ENCODE peak calls at places on chromosomes 6 and 20, in five cellular contexts. Z is SJSA1, I is neural progenitor cell, E is neuronal stem cell, J is right lobe of liver. Q is an unnamed sample.

GRCh38 chr6:2429460-2429859 is 184.1 kb upstream of the GMDS start:
- DNase-seq in Z (peak; percentile 58), I (no peak), E (no peak), J (no peak), Q (no peak)

GRCh38 chr20:43387737-43388136 is 70.0 kb upstream of the SRSF6 start:
- DNase-seq in Z (no peak), I (no peak), E (no peak), J (no peak), Q (no peak)

GRCh38 chr6:73285674-73286283 is 22.8 kb upstream of the KHDC1 start:
- DNase-seq in Z (no peak), I (peak; percentile 59), E (no peak), J (no peak), Q (no peak)

GRCh38 chr20:840503-840857 is 7.0 kb downstream of the FAM110A start:
- DNase-seq in Z (no peak), I (no peak), E (no peak), J (no peak), Q (no peak)

GRCh38 chr6:111087871-111088667 is 766 bp downstream of the SLC16A10 start:
- DNase-seq in Z (no peak), I (peak; percentile 51), E (peak; percentile 26), J (peak; percentile 60), Q (peak; percentile 68)

GRCh38 chr6:166351715-166352285 is 9.5 kb upstream of the SFT2D1 start:
- DNase-seq in Z (no peak), I (peak; percentile 41), E (no peak), J (peak; percentile 67), Q (no peak)

GRCh38 chr6:56517155-56517745 is 125.4 kb downstream of the DST start:
- DNase-seq in Z (no peak), I (no peak), E (no peak), J (no peak), Q (no peak)

GRCh38 chr20:22584630-22584921 is 204 bp upstream of the FOXA2 start:
- DNase-seq in Z (no peak), I (peak; percentile 39), E (no peak), J (peak; percentile 92), Q (peak; percentile 94)

GRCh38 chr6:125748534-125749111 is 809 bp upstream of the HEY2 start:
- DNase-seq in Z (no peak), I (peak; percentile 29), E (peak; percentile 32), J (peak; percentile 50), Q (no peak)

GRCh38 chr20:46928580-46929132 is 34.0 kb downstream of the EYA2 start:
- DNase-seq in Z (no peak), I (peak; percentile 23), E (no peak), J (no peak), Q (no peak)

GRCh38 chr6:29629571-29629970 is 3.4 kb downstream of the GABBR1 start:
- DNase-seq in Z (no peak), I (no peak), E (no peak), J (no peak), Q (no peak)

GRCh38 chr6:68196645-68197044 is 438.4 kb upstream of the ADGRB3 start:
- DNase-seq in Z (no peak), I (peak; percentile 3), E (no peak), J (no peak), Q (no peak)

GRCh38 chr6:47188588-47189021 is 121.1 kb downstream of the TNFRSF21 start:
- DNase-seq in Z (no peak), I (no peak), E (no peak), J (no peak), Q (peak; percentile 50)

GRCh38 chr6:80771941-80772340 is 665.5 kb downstream of the BCKDHB start:
- DNase-seq in Z (no peak), I (peak; percentile 85), E (peak; percentile 49), J (no peak), Q (no peak)

GRCh38 chr6:125175459-125175858 is 21.9 kb downstream of the TPD52L1 start:
- DNase-seq in Z (no peak), I (no peak), E (no peak), J (no peak), Q (no peak)

GRCh38 chr20:53857723-53858236 is 212.6 kb downstream of the BCAS1 start:
- DNase-seq in Z (no peak), I (no peak), E (no peak), J (no peak), Q (no peak)

GRCh38 chr6:3138341-3138740 is 19.0 kb downstream of the TUBB2A start:
- DNase-seq in Z (no peak), I (no peak), E (no peak), J (no peak), Q (no peak)

GRCh38 chr6:112343375-112343774 is 3.8 kb upstream of the RFPL4B start:
- DNase-seq in Z (no peak), I (no peak), E (no peak), J (no peak), Q (no peak)

GRCh38 chr6:83517500-83517899 is 5.2 kb downstream of the PRSS35 start:
- DNase-seq in Z (no peak), I (no peak), E (no peak), J (no peak), Q (no peak)

GRCh38 chr6:2875840-2876207 is 27.3 kb downstream of the SERPINB9 start:
- DNase-seq in Z (no peak), I (peak; percentile 34), E (no peak), J (peak; percentile 72), Q (peak; percentile 74)

GRCh38 chr6:166078294-166078693 is 89.4 kb downstream of the TBXT start:
- DNase-seq in Z (no peak), I (no peak), E (no peak), J (no peak), Q (no peak)

GRCh38 chr6:617485-618100 is 39.3 kb downstream of the HUS1B start:
- DNase-seq in Z (no peak), I (no peak), E (no peak), J (no peak), Q (no peak)

GRCh38 chr6:4941782-4942672 is 61.8 kb downstream of the RPP40 start:
- DNase-seq in Z (peak; percentile 81), I (peak; percentile 26), E (no peak), J (no peak), Q (peak; percentile 20)

GRCh38 chr6:149909701-149910470 is 12.0 kb upstream of the RAET1E start:
- DNase-seq in Z (peak; percentile 34), I (no peak), E (no peak), J (no peak), Q (no peak)

GRCh38 chr6:162868397-162868796 is 140.6 kb downstream of the PACRG start:
- DNase-seq in Z (no peak), I (no peak), E (no peak), J (no peak), Q (no peak)

GRCh38 chr6:168046696-168047095 is 32.3 kb downstream of the FRMD1 start:
- DNase-seq in Z (no peak), I (no peak), E (no peak), J (no peak), Q (no peak)

GRCh38 chr20:44695295-44696230 is 19.6 kb upstream of the CCN5 start:
- DNase-seq in Z (no peak), I (no peak), E (no peak), J (no peak), Q (no peak)

GRCh38 chr6:136084403-136084802 is 165.7 kb downstream of the MTFR2 start:
- DNase-seq in Z (no peak), I (no peak), E (no peak), J (no peak), Q (no peak)

GRCh38 chr6:108594640-108595039 is 33.9 kb downstream of the FOXO3 start:
- DNase-seq in Z (no peak), I (no peak), E (no peak), J (peak; percentile 80), Q (peak; percentile 51)

GRCh38 chr20:63686492-63687321 is 9.7 kb upstream of the TNFRSF6B start:
- DNase-seq in Z (no peak), I (peak; percentile 31), E (no peak), J (peak; percentile 81), Q (no peak)

GRCh38 chr6:85354761-85355618 is 94.9 kb upstream of the NT5E start:
- DNase-seq in Z (peak; percentile 75), I (peak; percentile 85), E (peak; percentile 57), J (peak; percentile 63), Q (peak; percentile 87)

GRCh38 chr6:109526905-109527628 is 44.0 kb upstream of the ZBTB24 start:
- DNase-seq in Z (peak; percentile 49), I (peak; percentile 85), E (peak; percentile 61), J (no peak), Q (peak; percentile 24)

GRCh38 chr20:19602660-19603389 is 155.2 kb upstream of the RIN2 start:
- DNase-seq in Z (no peak), I (no peak), E (no peak), J (no peak), Q (no peak)

GRCh38 chr6:147664092-147664491 is 155.6 kb downstream of the SAMD5 start:
- DNase-seq in Z (no peak), I (no peak), E (no peak), J (no peak), Q (no peak)

GRCh38 chr20:47411161-47411560 is 54.7 kb upstream of the ZMYND8 start:
- DNase-seq in Z (no peak), I (no peak), E (no peak), J (no peak), Q (no peak)

GRCh38 chr6:52221302-52221701 is 23.0 kb downstream of the IL17F start:
- DNase-seq in Z (no peak), I (no peak), E (no peak), J (no peak), Q (no peak)

GRCh38 chr20:51583073-51583472 is 40.6 kb upstream of the NFATC2 start:
- DNase-seq in Z (no peak), I (no peak), E (no peak), J (no peak), Q (no peak)

GRCh38 chr6:11714798-11715285 is 63.8 kb downstream of the ADTRP start:
- DNase-seq in Z (no peak), I (no peak), E (no peak), J (no peak), Q (no peak)
- H3K4me3 ChIP-seq in Z (no peak overlapping the region), I (no peak overlapping the region), E (no peak overlapping the region), J (no peak overlapping the region), Q (no peak overlapping the region)

GRCh38 chr6:32288426-32288825 is 64.6 kb upstream of the NOTCH4 start:
- DNase-seq in Z (no peak), I (no peak), E (no peak), J (no peak), Q (no peak)
- H3K27ac ChIP-seq in Z (no peak overlapping the region), I (no peak overlapping the region), E (no peak overlapping the region), J (no peak overlapping the region), Q (no peak overlapping the region)

GRCh38 chr20:49629606-49630005 is 61.7 kb upstream of the PTGIS start:
- DNase-seq in Z (no peak), I (no peak), E (no peak), J (no peak), Q (no peak)
- H3K4me3 ChIP-seq in Z (no peak overlapping the region), I (no peak overlapping the region), E (no peak overlapping the region), J (no peak overlapping the region), Q (no peak overlapping the region)

GRCh38 chr6:129750390-129750789 is 40.4 kb upstream of the ARHGAP18 start:
- DNase-seq in Z (no peak), I (no peak), E (no peak), J (no peak), Q (no peak)
- H3K27ac ChIP-seq in Z (no peak overlapping the region), I (no peak overlapping the region), E (no peak overlapping the region), J (no peak overlapping the region), Q (no peak overlapping the region)

Q was measured in pancreas.